ENCODE peak calls at places on chromosomes 16 and 17, in ten cellular contexts. One of them, this sample, is unnamed.

GRCh38 chr16:11685844-11686618 is 17.8 kb downstream of the SNN start:
- DNase-seq in A549: no peak
- DNase-seq in BJ: no peak
- DNase-seq in left lung: no peak
- DNase-seq in sigmoid colon: peak; percentile 53
- DNase-seq in dorsolateral prefrontal cortex: no peak
- DNase-seq in left ventricle myocardium inferior: no peak
- DNase-seq in Caco-2: no peak
- DNase-seq in lung: no peak
- DNase-seq in AG09309: no peak
- DNase-seq in this sample: no peak

GRCh38 chr16:1197237-1197866 is 27.7 kb downstream of the TPSG1 start:
- DNase-seq in A549: no peak
- DNase-seq in BJ: no peak
- DNase-seq in left lung: no peak
- DNase-seq in sigmoid colon: no peak
- DNase-seq in dorsolateral prefrontal cortex: no peak
- DNase-seq in left ventricle myocardium inferior: no peak
- DNase-seq in Caco-2: no peak
- DNase-seq in lung: no peak
- DNase-seq in AG09309: no peak
- DNase-seq in this sample: no peak

GRCh38 chr16:28826141-28826540 is 3.3 kb downstream of the ATXN2L start:
- DNase-seq in A549: peak; percentile 51
- DNase-seq in BJ: no peak
- DNase-seq in left lung: no peak
- DNase-seq in sigmoid colon: no peak
- DNase-seq in dorsolateral prefrontal cortex: no peak
- DNase-seq in left ventricle myocardium inferior: no peak
- DNase-seq in Caco-2: no peak
- DNase-seq in lung: no peak
- DNase-seq in AG09309: no peak
- DNase-seq in this sample: no peak

GRCh38 chr16:67151431-67152097 is 766 bp upstream of the B3GNT9 start:
- DNase-seq in A549: peak; percentile 52
- DNase-seq in BJ: no peak
- DNase-seq in left lung: no peak
- DNase-seq in sigmoid colon: no peak
- DNase-seq in dorsolateral prefrontal cortex: no peak
- DNase-seq in left ventricle myocardium inferior: no peak
- DNase-seq in Caco-2: no peak
- DNase-seq in lung: no peak
- DNase-seq in AG09309: no peak
- DNase-seq in this sample: no peak

GRCh38 chr17:35214192-35214591 is 20.0 kb upstream of the SLC35G3 start:
- DNase-seq in A549: no peak
- DNase-seq in BJ: no peak
- DNase-seq in left lung: no peak
- DNase-seq in sigmoid colon: no peak
- DNase-seq in dorsolateral prefrontal cortex: no peak
- DNase-seq in left ventricle myocardium inferior: no peak
- DNase-seq in Caco-2: no peak
- DNase-seq in lung: no peak
- DNase-seq in AG09309: no peak
- DNase-seq in this sample: no peak

GRCh38 chr17:1324201-1324750 is 44.8 kb downstream of the TRARG1 start:
- DNase-seq in A549: no peak
- DNase-seq in BJ: no peak
- DNase-seq in left lung: no peak
- DNase-seq in sigmoid colon: peak; percentile 41
- DNase-seq in dorsolateral prefrontal cortex: no peak
- DNase-seq in left ventricle myocardium inferior: no peak
- DNase-seq in Caco-2: no peak
- DNase-seq in lung: peak; percentile 48
- DNase-seq in AG09309: no peak
- DNase-seq in this sample: no peak

GRCh38 chr16:17372383-17372782 is 98.4 kb downstream of the XYLT1 start:
- DNase-seq in A549: no peak
- DNase-seq in BJ: no peak
- DNase-seq in left lung: no peak
- DNase-seq in sigmoid colon: no peak
- DNase-seq in dorsolateral prefrontal cortex: no peak
- DNase-seq in left ventricle myocardium inferior: no peak
- DNase-seq in Caco-2: no peak
- DNase-seq in lung: no peak
- DNase-seq in AG09309: no peak
- DNase-seq in this sample: no peak

GRCh38 chr16:13038591-13038990 is 137.2 kb downstream of the SHISA9 start:
- DNase-seq in A549: no peak
- DNase-seq in BJ: no peak
- DNase-seq in left lung: no peak
- DNase-seq in sigmoid colon: no peak
- DNase-seq in dorsolateral prefrontal cortex: no peak
- DNase-seq in left ventricle myocardium inferior: no peak
- DNase-seq in Caco-2: no peak
- DNase-seq in lung: no peak
- DNase-seq in AG09309: no peak
- DNase-seq in this sample: no peak

GRCh38 chr17:9897569-9897968 is 7.5 kb downstream of the RCVRN start:
- DNase-seq in A549: no peak
- DNase-seq in BJ: no peak
- DNase-seq in left lung: no peak
- DNase-seq in sigmoid colon: no peak
- DNase-seq in dorsolateral prefrontal cortex: no peak
- DNase-seq in left ventricle myocardium inferior: no peak
- DNase-seq in Caco-2: no peak
- DNase-seq in lung: no peak
- DNase-seq in AG09309: no peak
- DNase-seq in this sample: no peak

GRCh38 chr16:75653926-75654325 is 6.4 kb downstream of the TERF2IP start:
- DNase-seq in A549: no peak
- DNase-seq in BJ: peak; percentile 67
- DNase-seq in left lung: no peak
- DNase-seq in sigmoid colon: no peak
- DNase-seq in dorsolateral prefrontal cortex: no peak
- DNase-seq in left ventricle myocardium inferior: no peak
- DNase-seq in Caco-2: no peak
- DNase-seq in lung: no peak
- DNase-seq in AG09309: peak; percentile 57
- DNase-seq in this sample: no peak

GRCh38 chr16:85132456-85133289 is 20.4 kb upstream of the CIBAR2 start:
- DNase-seq in A549: no peak
- DNase-seq in BJ: no peak
- DNase-seq in left lung: no peak
- DNase-seq in sigmoid colon: no peak
- DNase-seq in dorsolateral prefrontal cortex: no peak
- DNase-seq in left ventricle myocardium inferior: no peak
- DNase-seq in Caco-2: no peak
- DNase-seq in lung: no peak
- DNase-seq in AG09309: no peak
- DNase-seq in this sample: no peak

GRCh38 chr16:77214411-77215138 is 15.4 kb downstream of the SYCE1L start:
- DNase-seq in A549: no peak
- DNase-seq in BJ: no peak
- DNase-seq in left lung: no peak
- DNase-seq in sigmoid colon: no peak
- DNase-seq in dorsolateral prefrontal cortex: no peak
- DNase-seq in left ventricle myocardium inferior: no peak
- DNase-seq in Caco-2: no peak
- DNase-seq in lung: no peak
- DNase-seq in AG09309: no peak
- DNase-seq in this sample: no peak

GRCh38 chr16:11401161-11402050 is 56.1 kb downstream of the RMI2 start:
- DNase-seq in A549: no peak
- DNase-seq in BJ: no peak
- DNase-seq in left lung: no peak
- DNase-seq in sigmoid colon: peak; percentile 51
- DNase-seq in dorsolateral prefrontal cortex: no peak
- DNase-seq in left ventricle myocardium inferior: peak; percentile 65
- DNase-seq in Caco-2: no peak
- DNase-seq in lung: peak; percentile 58
- DNase-seq in AG09309: no peak
- DNase-seq in this sample: peak; percentile 16

GRCh38 chr17:80246726-80247125 is 13.9 kb upstream of the RNF213 start:
- DNase-seq in A549: no peak
- DNase-seq in BJ: no peak
- DNase-seq in left lung: no peak
- DNase-seq in sigmoid colon: no peak
- DNase-seq in dorsolateral prefrontal cortex: no peak
- DNase-seq in left ventricle myocardium inferior: no peak
- DNase-seq in Caco-2: no peak
- DNase-seq in lung: no peak
- DNase-seq in AG09309: no peak
- DNase-seq in this sample: peak; percentile 24

GRCh38 chr17:58335779-58336455 is 7.3 kb upstream of the TSPOAP1 start:
- DNase-seq in A549: no peak
- DNase-seq in BJ: no peak
- DNase-seq in left lung: no peak
- DNase-seq in sigmoid colon: peak; percentile 58
- DNase-seq in dorsolateral prefrontal cortex: no peak
- DNase-seq in left ventricle myocardium inferior: no peak
- DNase-seq in Caco-2: no peak
- DNase-seq in lung: no peak
- DNase-seq in AG09309: no peak
- DNase-seq in this sample: peak; percentile 65

DNA sequence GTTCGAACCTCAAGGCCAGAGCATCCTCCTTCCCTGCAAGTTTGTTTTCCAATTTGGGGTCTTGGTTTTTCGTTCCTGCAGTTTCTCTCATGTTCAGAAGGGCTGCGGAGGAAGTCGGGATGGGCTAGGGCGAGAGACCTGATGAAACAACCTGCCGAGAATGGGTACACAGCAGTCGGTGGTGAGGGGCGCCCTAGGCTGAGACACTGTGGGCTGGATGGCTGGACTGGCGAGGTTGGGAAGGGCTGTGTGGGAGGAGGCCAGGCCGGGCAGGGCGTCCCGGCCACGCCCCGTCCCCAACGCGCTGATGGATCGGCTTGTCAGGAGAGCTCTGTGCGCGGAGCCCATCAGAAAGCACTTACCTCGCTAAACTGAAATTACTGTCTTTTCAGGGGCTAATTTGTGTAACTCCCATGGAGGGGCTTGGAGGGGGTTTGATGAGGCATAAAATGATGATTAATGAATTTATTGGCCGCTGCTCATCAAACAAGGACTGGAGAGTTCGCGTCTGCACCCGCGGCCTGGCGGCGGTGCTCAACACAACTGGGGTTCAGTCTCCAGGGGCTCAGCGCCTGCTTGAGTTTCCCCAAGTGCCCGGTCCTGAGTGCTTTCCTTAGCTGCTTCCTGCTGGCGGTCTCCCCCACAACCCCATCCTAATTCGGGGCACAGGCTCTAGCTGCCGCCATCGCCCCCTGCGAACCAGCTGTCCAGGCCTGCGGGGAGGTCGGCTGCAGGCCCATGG is 9.0 kb downstream of the IRX5 start:
- DNase-seq in A549: no peak
- DNase-seq in BJ: no peak
- DNase-seq in left lung: no peak
- DNase-seq in sigmoid colon: no peak
- DNase-seq in dorsolateral prefrontal cortex: no peak
- DNase-seq in left ventricle myocardium inferior: no peak
- DNase-seq in Caco-2: no peak
- DNase-seq in lung: no peak
- DNase-seq in AG09309: no peak
- DNase-seq in this sample: no peak
- TF ChIP-seq CTCF in A549: no peak
- TF ChIP-seq CTCF in BJ: no peak
- TF ChIP-seq CTCF in left lung: no peak
- TF ChIP-seq CTCF in sigmoid colon: no peak
- TF ChIP-seq CTCF in dorsolateral prefrontal cortex: no peak
- TF ChIP-seq CTCF in left ventricle myocardium inferior: no peak
- TF ChIP-seq CTCF in Caco-2: no peak
- TF ChIP-seq CTCF in lung: no peak
- TF ChIP-seq CTCF in AG09309: no peak
- TF ChIP-seq CTCF in this sample: no peak

DNA sequence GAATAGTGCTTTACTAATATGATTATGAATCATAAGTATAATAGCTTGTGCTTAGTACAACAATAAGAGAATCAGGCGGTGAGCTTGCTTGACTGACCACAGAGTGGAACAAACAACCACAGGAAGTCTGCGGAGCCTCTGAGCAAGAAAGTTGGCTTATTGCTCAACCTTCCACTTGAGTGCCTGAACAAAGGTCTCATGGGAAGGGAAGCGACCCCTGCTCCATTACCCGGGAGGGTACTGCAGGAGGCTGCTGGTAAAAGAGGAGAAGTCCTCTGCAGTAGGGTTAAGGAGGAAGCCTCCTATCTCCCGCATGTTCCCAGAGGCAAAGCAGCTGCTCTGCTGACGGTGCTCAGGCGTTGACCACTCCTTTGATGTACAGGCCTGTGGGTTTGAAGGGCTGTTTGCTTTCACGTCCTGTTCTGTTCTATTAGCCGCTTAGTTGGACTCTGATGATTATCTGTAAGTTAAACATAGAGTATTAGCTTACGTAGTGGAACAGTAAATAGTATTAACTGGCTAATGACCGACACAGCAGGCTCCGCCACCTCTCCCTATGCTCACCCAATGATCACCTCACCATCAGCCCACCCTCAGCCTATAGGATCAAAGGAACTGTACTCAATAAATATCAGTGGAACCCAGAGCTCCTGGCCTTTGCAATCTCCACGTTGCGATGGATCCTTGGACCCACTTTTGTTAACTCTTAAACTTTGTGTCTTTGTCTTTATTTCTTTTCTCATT is 17.5 kb downstream of the ALOX15B start:
- DNase-seq in A549: no peak
- DNase-seq in BJ: no peak
- DNase-seq in left lung: peak; percentile 84
- DNase-seq in sigmoid colon: peak; percentile 75
- DNase-seq in dorsolateral prefrontal cortex: peak; percentile 38
- DNase-seq in left ventricle myocardium inferior: no peak
- DNase-seq in Caco-2: peak; percentile 80
- DNase-seq in lung: peak; percentile 80
- DNase-seq in AG09309: peak; percentile 27
- DNase-seq in this sample: no peak
- H3K4me3 ChIP-seq in A549: no peak overlapping the region
- H3K4me3 ChIP-seq in BJ: no peak overlapping the region
- H3K4me3 ChIP-seq in left lung: no peak overlapping the region
- H3K4me3 ChIP-seq in sigmoid colon: no peak overlapping the region
- H3K4me3 ChIP-seq in dorsolateral prefrontal cortex: no peak overlapping the region
- H3K4me3 ChIP-seq in left ventricle myocardium inferior: no peak overlapping the region
- H3K4me3 ChIP-seq in Caco-2: peak overlapping the region; percentile 46
- H3K4me3 ChIP-seq in lung: no peak overlapping the region
- H3K4me3 ChIP-seq in AG09309: no peak overlapping the region
- H3K4me3 ChIP-seq in this sample: no peak overlapping the region

GRCh38 chr17:64583055-64583454 is 76.3 kb downstream of the CEP95 start:
- DNase-seq in A549: no peak
- DNase-seq in BJ: no peak
- DNase-seq in left lung: no peak
- DNase-seq in sigmoid colon: no peak
- DNase-seq in dorsolateral prefrontal cortex: no peak
- DNase-seq in left ventricle myocardium inferior: no peak
- DNase-seq in Caco-2: no peak
- DNase-seq in lung: no peak
- DNase-seq in AG09309: no peak
- DNase-seq in this sample: no peak
- TF ChIP-seq CTCF in A549: no peak
- TF ChIP-seq CTCF in BJ: no peak
- TF ChIP-seq CTCF in left lung: no peak
- TF ChIP-seq CTCF in sigmoid colon: no peak
- TF ChIP-seq CTCF in dorsolateral prefrontal cortex: no peak
- TF ChIP-seq CTCF in left ventricle myocardium inferior: no peak
- TF ChIP-seq CTCF in Caco-2: no peak
- TF ChIP-seq CTCF in lung: no peak
- TF ChIP-seq CTCF in AG09309: no peak
- TF ChIP-seq CTCF in this sample: no peak

GRCh38 chr16:15897834-15898254 is 9.4 kb upstream of the CEP20 start:
- DNase-seq in A549: no peak
- DNase-seq in BJ: no peak
- DNase-seq in left lung: no peak
- DNase-seq in sigmoid colon: no peak
- DNase-seq in dorsolateral prefrontal cortex: no peak
- DNase-seq in left ventricle myocardium inferior: no peak
- DNase-seq in Caco-2: no peak
- DNase-seq in lung: no peak
- DNase-seq in AG09309: no peak
- DNase-seq in this sample: no peak
- H3K4me3 ChIP-seq in A549: no peak overlapping the region
- H3K4me3 ChIP-seq in BJ: no peak overlapping the region
- H3K4me3 ChIP-seq in left lung: no peak overlapping the region
- H3K4me3 ChIP-seq in sigmoid colon: no peak overlapping the region
- H3K4me3 ChIP-seq in dorsolateral prefrontal cortex: no peak overlapping the region
- H3K4me3 ChIP-seq in left ventricle myocardium inferior: no peak overlapping the region
- H3K4me3 ChIP-seq in Caco-2: no peak overlapping the region
- H3K4me3 ChIP-seq in lung: no peak overlapping the region
- H3K4me3 ChIP-seq in AG09309: peak overlapping the region; percentile 27
- H3K4me3 ChIP-seq in this sample: no peak overlapping the region